ENCODE peak calls at places on chromosomes 16 and 17, in four cellular contexts. B is HepG2, X is WTC11, T is endothelial cell of umbilical vein. G is an unnamed sample.

GRCh38 chr17:66777689-66778225 is 57.2 kb upstream of the CACNG5 start:
- DNase-seq in X (peak), T (no peak), B (no peak), G (no peak)

GRCh38 chr17:39461911-39462641 is 790 bp downstream of the CDK12 start:
- DNase-seq in T (peak), B (peak), X (peak), G (peak)

GRCh38 chr16:69563605-69564580 is 1.9 kb upstream of the NFAT5 start:
- DNase-seq in X (no peak), B (peak), T (peak), G (peak)

GRCh38 chr16:54455021-54455725 is 168.6 kb upstream of the IRX3 start:
- DNase-seq in X (no peak), B (no peak), T (no peak), G (no peak)

GRCh38 chr16:71807905-71808592 is 585 bp downstream of the AP1G1 start:
- DNase-seq in T (peak), B (no peak), X (no peak), G (peak)

GRCh38 chr16:3902731-3903130 is 22.2 kb upstream of the CREBBP start:
- DNase-seq in B (no peak), X (no peak), T (no peak), G (no peak)

GRCh38 chr17:55487727-55488436 is 23.4 kb downstream of the SMIM36 start:
- DNase-seq in X (no peak), B (peak), T (no peak), G (no peak)

GRCh38 chr17:305090-305976 is 47.3 kb downstream of the RPH3AL start:
- DNase-seq in X (no peak), T (no peak), B (no peak), G (no peak)

GRCh38 chr17:47305302-47305923 is 18.3 kb upstream of the EFCAB13 start:
- DNase-seq in T (peak), B (peak), X (no peak), G (no peak)

GRCh38 chr16:1772362-1772907 is at the start of gene EME2:
- DNase-seq in X (no peak), T (no peak), B (peak), G (peak)

GRCh38 chr17:58284613-58285421 is 4.1 kb upstream of the MPO start:
- DNase-seq in T (no peak), B (no peak), X (peak), G (peak)

GRCh38 chr17:83136156-83136555 is 56.7 kb downstream of the METRNL start:
- DNase-seq in B (no peak), T (no peak), X (no peak), G (no peak)

GRCh38 chr17:17723354-17724261 is 42.4 kb downstream of the RAI1 start:
- DNase-seq in X (peak), B (no peak), T (peak), G (peak)

GRCh38 chr16:630024-630814 is 566 bp upstream of the WFIKKN1 start:
- DNase-seq in B (no peak), T (no peak), X (peak), G (no peak)

GRCh38 chr17:386145-386876 is 33.7 kb upstream of the RPH3AL start:
- DNase-seq in T (peak), X (peak), B (peak), G (peak)

GRCh38 chr16:57618306-57619132 is 9.9 kb upstream of the ADGRG1 start:
- DNase-seq in B (no peak), T (no peak), X (peak), G (no peak)

GRCh38 chr17:63435681-63436522 is 10.2 kb downstream of the CYB561 start:
- DNase-seq in X (peak), B (no peak), T (no peak), G (no peak)

GRCh38 chr17:17055286-17056166 is 13.3 kb downstream of the MPRIP start:
- DNase-seq in B (no peak), T (peak), X (peak), G (no peak)

GRCh38 chr16:12901204-12901596 is 198 bp upstream of the SHISA9 start:
- DNase-seq in T (no peak), B (no peak), X (peak), G (no peak)

GRCh38 chr17:48567646-48568354 is 10.3 kb downstream of the HOXB4 start:
- DNase-seq in B (no peak), T (peak), X (no peak), G (no peak)

GRCh38 chr17:16938031-16938430 is 33.9 kb downstream of the TNFRSF13B start:
- DNase-seq in B (no peak), T (no peak), X (peak), G (no peak)

GRCh38 chr16:31695667-31696066 is 168.0 kb downstream of the AHSP start:
- DNase-seq in T (no peak), X (no peak), B (no peak), G (peak)

GRCh38 chr17:73404246-73404645 is 92.4 kb upstream of the CDC42EP4 start:
- DNase-seq in B (no peak), X (no peak), T (no peak), G (no peak)

GRCh38 chr17:32161506-32162365 is 19.4 kb downstream of the RHOT1 start:
- DNase-seq in X (no peak), B (no peak), T (peak), G (peak)

GRCh38 chr16:24525970-24526559 is 13.3 kb upstream of the RBBP6 start:
- DNase-seq in B (peak), X (no peak), T (no peak), G (no peak)

GRCh38 chr17:11900655-11901054 is 96.6 kb downstream of the ZNF18 start:
- DNase-seq in T (no peak), X (no peak), B (no peak), G (no peak)

GRCh38 chr17:11901901-11902300 is 95.4 kb downstream of the ZNF18 start:
- DNase-seq in B (no peak), T (no peak), X (no peak), G (no peak)

GRCh38 chr17:11898526-11899235 is 98.6 kb downstream of the ZNF18 start:
- DNase-seq in B (no peak), X (no peak), T (no peak), G (no peak)

GRCh38 chr17:11900103-11900502 is 97.2 kb downstream of the ZNF18 start:
- DNase-seq in X (no peak), T (no peak), B (no peak), G (no peak)

GRCh38 chr17:11899494-11899893 is 97.8 kb downstream of the ZNF18 start:
- DNase-seq in X (no peak), B (no peak), T (no peak), G (no peak)
- TF ChIP-seq MAX in X (no peak), B (no peak), T (no peak), G (no peak)

GRCh38 chr17:27494192-27495091 is 38.2 kb downstream of the KSR1 start:
- DNase-seq in B (peak), T (peak), X (no peak), G (no peak)
- TF ChIP-seq MAX in B (no peak), T (no peak), X (no peak), G (no peak)

DNA sequence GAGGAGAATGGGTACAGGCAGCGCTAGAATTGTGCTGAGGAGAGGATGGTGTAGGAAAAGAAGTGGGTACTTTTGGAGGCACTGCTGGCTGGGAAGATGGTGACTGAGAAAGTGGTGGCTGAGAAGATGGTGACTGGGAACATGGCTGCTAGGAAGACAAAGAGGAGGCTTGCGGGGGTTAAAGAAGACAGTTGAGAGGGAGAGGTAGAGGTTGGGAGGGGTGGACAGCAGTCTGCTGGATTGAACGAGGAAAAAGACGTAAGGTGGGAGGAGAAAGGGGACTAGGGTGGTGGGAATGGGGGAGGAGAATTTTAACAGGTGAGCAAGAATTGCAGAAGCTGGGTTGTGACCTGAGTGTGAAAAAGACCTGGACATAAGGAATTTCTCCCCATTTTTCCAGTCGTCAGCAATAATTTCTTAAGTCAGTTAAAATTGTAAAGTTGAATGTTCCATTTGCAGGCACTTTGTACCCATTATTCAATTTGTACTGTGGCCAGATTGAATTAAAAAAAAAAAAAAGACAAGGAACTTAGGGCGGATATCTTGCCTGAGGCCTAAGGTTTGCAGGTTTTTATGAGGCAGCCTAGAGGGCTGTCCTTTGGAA is 2450.0 kb downstream of the TP53TG3F start:
- DNase-seq in T (no peak), B (no peak), X (no peak), G (no peak)
- TF ChIP-seq MAX in T (no peak), B (no peak), X (no peak), G (no peak)

GRCh38 chr17:42358434-42358833 is 29.8 kb downstream of the STAT3 start:
- DNase-seq in B (no peak), X (no peak), T (no peak), G (no peak)

GRCh38 chr17:42354956-42355843 is 33.0 kb downstream of the STAT3 start:
- DNase-seq in X (no peak), B (no peak), T (no peak), G (peak)

GRCh38 chr17:42362245-42362961 is 25.8 kb downstream of the STAT3 start:
- DNase-seq in X (no peak), B (no peak), T (no peak), G (no peak)

GRCh38 chr17:42361781-42362186 is 26.5 kb downstream of the STAT3 start:
- DNase-seq in B (peak), T (no peak), X (no peak), G (no peak)

GRCh38 chr17:42359133-42359532 is 29.1 kb downstream of the STAT3 start:
- DNase-seq in B (no peak), T (no peak), X (no peak), G (no peak)
- TF ChIP-seq MAX in B (no peak), T (no peak), X (no peak), G (no peak)

GRCh38 chr17:3799181-3799627 is 1.8 kb downstream of the ITGAE start:
- DNase-seq in X (no peak), T (no peak), B (no peak), G (no peak)
- TF ChIP-seq MAX in X (no peak), T (no peak), B (no peak), G (no peak)

G was measured in NB4.